ENCODE peak calls at places on chromosomes 4 and X, in five cellular contexts. K is AG08395; U is HTR-8/SVneo; H is stimulated activated CD4-positive, alpha-beta T cell treated with anti-CD3 and anti-CD28 coated beads, Interleukin-2, amount 100 ng/mL, for 24 hours; J is B cell. Q is an unnamed sample.

GRCh38 chr4:164023214-164023613 is 528.7 kb downstream of the TMA16 start:
- DNase-seq in K (no peak), U (no peak), H (no peak), J (no peak), Q (no peak)

GRCh38 chrX:119647552-119648420 is 41.6 kb upstream of the NKRF start:
- DNase-seq in K (no peak), U (no peak), H (peak; percentile 64), J (no peak), Q (no peak)

GRCh38 chrX:130975947-130976346 is 72.9 kb upstream of the ENOX2 start:
- DNase-seq in K (peak; percentile 61), U (no peak), H (peak; percentile 15), J (no peak), Q (no peak)

GRCh38 chrX:127259742-127260141 is 440.2 kb downstream of the PRR32 start:
- DNase-seq in K (no peak), U (no peak), H (no peak), J (no peak), Q (no peak)

GRCh38 chr4:79209822-79210635 is 115.8 kb downstream of the NAA11 start:
- DNase-seq in K (no peak), U (no peak), H (no peak), J (no peak), Q (no peak)

GRCh38 chr4:3226944-3227343 is 22.0 kb upstream of the MSANTD1 start:
- DNase-seq in K (no peak), U (no peak), H (no peak), J (no peak), Q (no peak)

GRCh38 chr4:176438401-176438800 is 118.6 kb downstream of the SPCS3 start:
- DNase-seq in K (peak; percentile 19), U (no peak), H (no peak), J (no peak), Q (no peak)

GRCh38 chr4:113397114-113397701 is 347.8 kb downstream of the ANK2 start:
- DNase-seq in K (peak; percentile 81), U (no peak), H (no peak), J (no peak), Q (no peak)

GRCh38 chrX:14694631-14695030 is 165.3 kb downstream of the GLRA2 start:
- DNase-seq in K (peak; percentile 37), U (no peak), H (no peak), J (no peak), Q (no peak)

GRCh38 chr4:119286377-119287002 is 35.4 kb downstream of the FABP2 start:
- DNase-seq in K (peak; percentile 31), U (peak; percentile 14), H (peak; percentile 32), J (no peak), Q (no peak)

GRCh38 chr4:186132577-186133277 is 28.2 kb downstream of the FAM149A start:
- DNase-seq in K (peak; percentile 12), U (peak; percentile 64), H (no peak), J (no peak), Q (no peak)

GRCh38 chrX:44415639-44416386 is 72.3 kb upstream of the EFHC2 start:
- DNase-seq in K (no peak), U (no peak), H (no peak), J (no peak), Q (no peak)

GRCh38 chrX:44439242-44439641 is 95.8 kb upstream of the EFHC2 start:
- DNase-seq in K (no peak), U (no peak), H (no peak), J (no peak), Q (no peak)

GRCh38 chr4:38013461-38014366 is 53.5 kb downstream of the PTTG2 start:
- DNase-seq in K (peak; percentile 18), U (no peak), H (no peak), J (no peak), Q (peak; percentile 38)

GRCh38 chrX:40418413-40419195 is 162.2 kb upstream of the ATP6AP2 start:
- DNase-seq in K (no peak), U (no peak), H (no peak), J (no peak), Q (no peak)

GRCh38 chr4:157280673-157281072 is 60.1 kb downstream of the GRIA2 start:
- DNase-seq in K (no peak), U (no peak), H (no peak), J (no peak), Q (no peak)

GRCh38 chrX:140733766-140734342 is 24.3 kb downstream of the LINC00632 start:
- DNase-seq in K (peak; percentile 69), U (no peak), H (no peak), J (peak; percentile 27), Q (peak; percentile 5)

GRCh38 chrX:1750267-1750666 is 135.4 kb downstream of the ASMT start:
- DNase-seq in K (no peak), U (no peak), H (no peak), J (no peak), Q (no peak)

GRCh38 chrX:36961590-36961989 is 46.6 kb upstream of the FAM47C start:
- DNase-seq in K (no peak), U (no peak), H (no peak), J (no peak), Q (no peak)

GRCh38 chr4:1180663-1181062 is 8.3 kb upstream of the SPON2 start:
- DNase-seq in K (no peak), U (no peak), H (no peak), J (no peak), Q (no peak)

GRCh38 chr4:149823770-149824221 is 8.2 kb upstream of the IQCM start:
- DNase-seq in K (peak; percentile 80), U (peak; percentile 59), H (no peak), J (no peak), Q (peak; percentile 6)

GRCh38 chrX:104335765-104336164 is 81.0 kb upstream of the ESX1 start:
- DNase-seq in K (peak; percentile 64), U (no peak), H (no peak), J (no peak), Q (peak; percentile 19)

GRCh38 chr4:38306482-38307071 is 346.4 kb downstream of the PTTG2 start:
- DNase-seq in K (no peak), U (no peak), H (peak; percentile 48), J (no peak), Q (no peak)

GRCh38 chrX:115408736-115409390 is 119.3 kb downstream of the LUZP4 start:
- DNase-seq in K (peak; percentile 3), U (no peak), H (no peak), J (no peak), Q (no peak)

GRCh38 chrX:16946971-16947562 is 609 bp downstream of the REPS2 start:
- DNase-seq in K (no peak), U (no peak), H (no peak), J (peak; percentile 41), Q (no peak)

GRCh38 chr4:85783483-85783882 is 308.5 kb downstream of the ARHGAP24 start:
- DNase-seq in K (peak; percentile 53), U (no peak), H (no peak), J (no peak), Q (no peak)

GRCh38 chr4:26804451-26804850 is 56.2 kb upstream of the STIM2 start:
- DNase-seq in K (no peak), U (no peak), H (no peak), J (no peak), Q (no peak)

GRCh38 chr4:169156392-169156791 is 114.4 kb downstream of the SH3RF1 start:
- DNase-seq in K (no peak), U (no peak), H (no peak), J (no peak), Q (no peak)

GRCh38 chrX:46354481-46354880 is 190.7 kb downstream of the ZNF674 start:
- DNase-seq in K (no peak), U (no peak), H (no peak), J (no peak), Q (no peak)

GRCh38 chr4:67134616-67135015 is 410.7 kb downstream of the CENPC start:
- DNase-seq in K (no peak), U (no peak), H (no peak), J (no peak), Q (no peak)

GRCh38 chrX:5775985-5776384 is 452.7 kb downstream of the NLGN4X start:
- DNase-seq in K (no peak), U (no peak), H (no peak), J (no peak), Q (no peak)

GRCh38 chrX:49193542-49193964 is 6.4 kb downstream of the SYP start:
- DNase-seq in K (no peak), U (no peak), H (peak; percentile 21), J (no peak), Q (no peak)

GRCh38 chr4:186719925-186720694 is 3.5 kb downstream of the FAT1 start:
- DNase-seq in K (no peak), U (no peak), H (no peak), J (no peak), Q (no peak)

GRCh38 chr4:24820541-24820940 is 25.2 kb downstream of the SOD3 start:
- DNase-seq in K (no peak), U (no peak), H (no peak), J (no peak), Q (no peak)

GRCh38 chrX:110944793-110945466 is 149.3 kb upstream of the CHRDL1 start:
- DNase-seq in K (no peak), U (no peak), H (no peak), J (no peak), Q (no peak)

Q was measured in H54.